ENCODE peak calls at places on chromosomes 2 and 18, in six cellular contexts. I is activated T-helper 1 cell treated with anti-CD3 and anti-CD28 coated beads, Interleukin-2, amount 50 U/mL, for 16 hours; T is EL; Y is neuronal stem cell; H is ovary; F is posterior vena cava. O is an unnamed sample.
A peak's percentile ranks its signal among the peaks of the same experiment; 100 is the strongest.

GRCh38 chr2:241867776-241868420 is 1.6 kb upstream of the RTP5 start:
- DNase-seq in I (no peak), T (no peak), Y (no peak), H (no peak), F (no peak), O (no peak)

GRCh38 chr2:135776367-135776766 is 34.7 kb downstream of the UBXN4 start:
- DNase-seq in I (no peak), T (no peak), Y (no peak), H (no peak), F (no peak), O (no peak)

GRCh38 chr2:170766693-170767092 is 3.5 kb upstream of the ERICH2 start:
- DNase-seq in I (no peak), T (no peak), Y (no peak), H (no peak), F (no peak), O (no peak)

GRCh38 chr18:23148382-23148781 is 13.1 kb downstream of the CABLES1 start:
- DNase-seq in I (no peak), T (no peak), Y (no peak), H (no peak), F (no peak), O (no peak)

GRCh38 chr2:191086707-191087106 is 64.1 kb downstream of the STAT4 start:
- DNase-seq in I (no peak), T (no peak), Y (no peak), H (no peak), F (no peak), O (no peak)

GRCh38 chr18:46705521-46705920 is 48.5 kb upstream of the LOXHD1 start:
- DNase-seq in I (no peak), T (no peak), Y (peak; percentile 12), H (no peak), F (no peak), O (peak; percentile 8)

GRCh38 chr18:59044855-59045254 is 94.8 kb upstream of the SEC11C start:
- DNase-seq in I (no peak), T (no peak), Y (no peak), H (no peak), F (no peak), O (no peak)

GRCh38 chr2:55961318-55961911 is 37.8 kb upstream of the EFEMP1 start:
- DNase-seq in I (no peak), T (peak; percentile 66), Y (peak; percentile 17), H (no peak), F (no peak), O (no peak)

GRCh38 chr2:9403924-9404323 is 19.4 kb downstream of the ITGB1BP1 start:
- DNase-seq in I (no peak), T (peak; percentile 37), Y (no peak), H (no peak), F (no peak), O (no peak)

GRCh38 chr2:150142561-150142960 is 344.9 kb downstream of the RND3 start:
- DNase-seq in I (no peak), T (peak; percentile 90), Y (no peak), H (no peak), F (no peak), O (no peak)

GRCh38 chr18:2994603-2995432 is 18.1 kb downstream of the LPIN2 start:
- DNase-seq in I (peak; percentile 47), T (no peak), Y (no peak), H (no peak), F (no peak), O (no peak)

GRCh38 chr2:236633764-236634163 is 64.1 kb downstream of the ACKR3 start:
- DNase-seq in I (no peak), T (no peak), Y (no peak), H (peak; percentile 5), F (peak; percentile 64), O (no peak)